ENCODE peak calls at places on chromosomes 6 and 20, in six cellular contexts. One of them, this sample, is unnamed.
A peak's percentile ranks its signal among the peaks of the same experiment; 100 is the strongest.

GRCh38 chr20:19828233-19828632 is 70.2 kb downstream of the RIN2 start:
- DNase-seq in fibroblast of the aortic adventitia: no peak
- DNase-seq in endothelial cell: no peak
- DNase-seq in H54: peak; percentile 35
- DNase-seq in activated T-cell treated with anti-CD3 and anti-CD28 coated beads, Interleukin-2, amount 50 U/mL, for 72 hours: peak; percentile 42
- DNase-seq in right cardiac atrium: no peak
- DNase-seq in this sample: peak; percentile 33

GRCh38 chr6:6362051-6362450 is 41.6 kb upstream of the F13A1 start:
- DNase-seq in fibroblast of the aortic adventitia: no peak
- DNase-seq in endothelial cell: no peak
- DNase-seq in H54: no peak
- DNase-seq in activated T-cell treated with anti-CD3 and anti-CD28 coated beads, Interleukin-2, amount 50 U/mL, for 72 hours: no peak
- DNase-seq in right cardiac atrium: no peak
- DNase-seq in this sample: no peak

GRCh38 chr6:105194106-105194505 is 14.3 kb upstream of the POPDC3 start:
- DNase-seq in fibroblast of the aortic adventitia: no peak
- DNase-seq in endothelial cell: no peak
- DNase-seq in H54: no peak
- DNase-seq in activated T-cell treated with anti-CD3 and anti-CD28 coated beads, Interleukin-2, amount 50 U/mL, for 72 hours: no peak
- DNase-seq in right cardiac atrium: no peak
- DNase-seq in this sample: no peak

GRCh38 chr20:47950103-47950502 is 164.8 kb upstream of the SULF2 start:
- DNase-seq in fibroblast of the aortic adventitia: no peak
- DNase-seq in endothelial cell: no peak
- DNase-seq in H54: no peak
- DNase-seq in activated T-cell treated with anti-CD3 and anti-CD28 coated beads, Interleukin-2, amount 50 U/mL, for 72 hours: no peak
- DNase-seq in right cardiac atrium: no peak
- DNase-seq in this sample: no peak

GRCh38 chr6:26304213-26305096 is 60.5 kb upstream of the BTN3A2 start:
- DNase-seq in fibroblast of the aortic adventitia: peak; percentile 91
- DNase-seq in endothelial cell: no peak
- DNase-seq in H54: no peak
- DNase-seq in activated T-cell treated with anti-CD3 and anti-CD28 coated beads, Interleukin-2, amount 50 U/mL, for 72 hours: peak; percentile 32
- DNase-seq in right cardiac atrium: peak; percentile 51
- DNase-seq in this sample: peak; percentile 81

GRCh38 chr6:22956029-22956715 is 386.8 kb downstream of the HDGFL1 start:
- DNase-seq in fibroblast of the aortic adventitia: no peak
- DNase-seq in endothelial cell: no peak
- DNase-seq in H54: no peak
- DNase-seq in activated T-cell treated with anti-CD3 and anti-CD28 coated beads, Interleukin-2, amount 50 U/mL, for 72 hours: no peak
- DNase-seq in right cardiac atrium: no peak
- DNase-seq in this sample: no peak

GRCh38 chr6:106525111-106525884 is 104.0 kb downstream of the RTN4IP1 start:
- DNase-seq in fibroblast of the aortic adventitia: no peak
- DNase-seq in endothelial cell: no peak
- DNase-seq in H54: no peak
- DNase-seq in activated T-cell treated with anti-CD3 and anti-CD28 coated beads, Interleukin-2, amount 50 U/mL, for 72 hours: no peak
- DNase-seq in right cardiac atrium: no peak
- DNase-seq in this sample: no peak

GRCh38 chr6:110043366-110043994 is 65.4 kb downstream of the GPR6 start:
- DNase-seq in fibroblast of the aortic adventitia: no peak
- DNase-seq in endothelial cell: peak; percentile 1
- DNase-seq in H54: no peak
- DNase-seq in activated T-cell treated with anti-CD3 and anti-CD28 coated beads, Interleukin-2, amount 50 U/mL, for 72 hours: no peak
- DNase-seq in right cardiac atrium: no peak
- DNase-seq in this sample: no peak

GRCh38 chr6:84450018-84450417 is 222.6 kb upstream of the CEP162 start:
- DNase-seq in fibroblast of the aortic adventitia: no peak
- DNase-seq in endothelial cell: no peak
- DNase-seq in H54: no peak
- DNase-seq in activated T-cell treated with anti-CD3 and anti-CD28 coated beads, Interleukin-2, amount 50 U/mL, for 72 hours: no peak
- DNase-seq in right cardiac atrium: no peak
- DNase-seq in this sample: no peak

GRCh38 chr6:131103869-131104268 is 31.4 kb upstream of the AKAP7 start:
- DNase-seq in fibroblast of the aortic adventitia: no peak
- DNase-seq in endothelial cell: no peak
- DNase-seq in H54: no peak
- DNase-seq in activated T-cell treated with anti-CD3 and anti-CD28 coated beads, Interleukin-2, amount 50 U/mL, for 72 hours: no peak
- DNase-seq in right cardiac atrium: no peak
- DNase-seq in this sample: no peak

GRCh38 chr20:31496761-31497295 is 17.4 kb upstream of the HM13 start:
- DNase-seq in fibroblast of the aortic adventitia: peak; percentile 74
- DNase-seq in endothelial cell: no peak
- DNase-seq in H54: peak; percentile 56
- DNase-seq in activated T-cell treated with anti-CD3 and anti-CD28 coated beads, Interleukin-2, amount 50 U/mL, for 72 hours: no peak
- DNase-seq in right cardiac atrium: peak; percentile 94
- DNase-seq in this sample: no peak

GRCh38 chr6:71386215-71386614 is 97.6 kb downstream of the OGFRL1 start:
- DNase-seq in fibroblast of the aortic adventitia: no peak
- DNase-seq in endothelial cell: no peak
- DNase-seq in H54: no peak
- DNase-seq in activated T-cell treated with anti-CD3 and anti-CD28 coated beads, Interleukin-2, amount 50 U/mL, for 72 hours: no peak
- DNase-seq in right cardiac atrium: no peak
- DNase-seq in this sample: no peak

GRCh38 chr6:148709577-148709976 is 37.3 kb upstream of the UST start:
- DNase-seq in fibroblast of the aortic adventitia: peak; percentile 42
- DNase-seq in endothelial cell: no peak
- DNase-seq in H54: no peak
- DNase-seq in activated T-cell treated with anti-CD3 and anti-CD28 coated beads, Interleukin-2, amount 50 U/mL, for 72 hours: no peak
- DNase-seq in right cardiac atrium: no peak
- DNase-seq in this sample: no peak

GRCh38 chr6:53992522-53992921 is 118.7 kb upstream of the MLIP start:
- DNase-seq in fibroblast of the aortic adventitia: no peak
- DNase-seq in endothelial cell: no peak
- DNase-seq in H54: no peak
- DNase-seq in activated T-cell treated with anti-CD3 and anti-CD28 coated beads, Interleukin-2, amount 50 U/mL, for 72 hours: no peak
- DNase-seq in right cardiac atrium: no peak
- DNase-seq in this sample: no peak

GRCh38 chr6:12196326-12196936 is 93.7 kb upstream of the EDN1 start:
- DNase-seq in fibroblast of the aortic adventitia: peak; percentile 23
- DNase-seq in endothelial cell: no peak
- DNase-seq in H54: no peak
- DNase-seq in activated T-cell treated with anti-CD3 and anti-CD28 coated beads, Interleukin-2, amount 50 U/mL, for 72 hours: no peak
- DNase-seq in right cardiac atrium: no peak
- DNase-seq in this sample: no peak

GRCh38 chr6:27836783-27837635 is 75.2 kb downstream of the OR2B2 start:
- DNase-seq in fibroblast of the aortic adventitia: peak; percentile 90
- DNase-seq in endothelial cell: peak; percentile 40
- DNase-seq in H54: no peak
- DNase-seq in activated T-cell treated with anti-CD3 and anti-CD28 coated beads, Interleukin-2, amount 50 U/mL, for 72 hours: peak; percentile 75
- DNase-seq in right cardiac atrium: peak; percentile 61
- DNase-seq in this sample: peak; percentile 76

GRCh38 chr20:54980321-54980960 is 505.0 kb downstream of the DOK5 start:
- DNase-seq in fibroblast of the aortic adventitia: no peak
- DNase-seq in endothelial cell: no peak
- DNase-seq in H54: no peak
- DNase-seq in activated T-cell treated with anti-CD3 and anti-CD28 coated beads, Interleukin-2, amount 50 U/mL, for 72 hours: no peak
- DNase-seq in right cardiac atrium: no peak
- DNase-seq in this sample: no peak

GRCh38 chr6:155447949-155448348 is 7.7 kb downstream of the NOX3 start:
- DNase-seq in fibroblast of the aortic adventitia: no peak
- DNase-seq in endothelial cell: no peak
- DNase-seq in H54: no peak
- DNase-seq in activated T-cell treated with anti-CD3 and anti-CD28 coated beads, Interleukin-2, amount 50 U/mL, for 72 hours: no peak
- DNase-seq in right cardiac atrium: no peak
- DNase-seq in this sample: no peak

GRCh38 chr20:63846128-63846771 is 15.0 kb upstream of the ABHD16B start:
- DNase-seq in fibroblast of the aortic adventitia: peak; percentile 28
- DNase-seq in endothelial cell: no peak
- DNase-seq in H54: peak; percentile 82
- DNase-seq in activated T-cell treated with anti-CD3 and anti-CD28 coated beads, Interleukin-2, amount 50 U/mL, for 72 hours: no peak
- DNase-seq in right cardiac atrium: peak; percentile 88
- DNase-seq in this sample: no peak

GRCh38 chr6:11290027-11290426 is 57.6 kb upstream of the NEDD9 start:
- DNase-seq in fibroblast of the aortic adventitia: no peak
- DNase-seq in endothelial cell: no peak
- DNase-seq in H54: no peak
- DNase-seq in activated T-cell treated with anti-CD3 and anti-CD28 coated beads, Interleukin-2, amount 50 U/mL, for 72 hours: no peak
- DNase-seq in right cardiac atrium: no peak
- DNase-seq in this sample: no peak